ENCODE peak calls at places on chromosomes 5 and 9, in ten cellular contexts. X is breast epithelium, F is stomach, G is sigmoid colon, V is SK-N-SH, D is H1, Y is GM23338, B is transverse colon, H is vagina, J is K562. N is an unnamed sample. For H3K27me3, the result is how much of the 10 kb centered on the place peaks cover.

GRCh38 chr5:103582364-103582763 is 19.8 kb upstream of the NUDT12 start:
- DNase-seq in X (no peak), Y (peak), F (no peak), J (peak), G (no peak), V (peak), D (no peak), H (no peak), B (peak), N (no peak)

GRCh38 chr9:10396641-10397040 is 216.2 kb downstream of the PTPRD start:
- DNase-seq in G (no peak), J (no peak), Y (no peak), D (no peak), X (no peak), V (no peak), H (no peak), B (no peak), F (no peak), N (no peak)

GRCh38 chr5:50767588-50767987 is 101.2 kb downstream of the PARP8 start:
- DNase-seq in H (no peak), J (no peak), B (no peak), G (no peak), Y (no peak), F (no peak), D (no peak), X (no peak), V (no peak), N (no peak)

GRCh38 chr5:14105717-14106435 is 37.3 kb upstream of the TRIO start:
- DNase-seq in G (no peak), Y (no peak), B (no peak), X (peak), J (no peak), D (no peak), V (no peak), H (no peak), F (no peak), N (no peak)

GRCh38 chr9:111730937-111731567 is 63.7 kb downstream of the SHOC1 start:
- DNase-seq in B (no peak), H (no peak), X (no peak), V (no peak), F (no peak), G (no peak), J (no peak), D (no peak), Y (no peak), N (no peak)

GRCh38 chr5:149422429-149423286 is 43.6 kb upstream of the IL17B start:
- DNase-seq in B (peak), J (no peak), D (no peak), H (no peak), V (peak), G (peak), F (no peak), Y (peak), X (no peak), N (peak)

GRCh38 chr5:142808778-142809606 is 38.8 kb downstream of the ARHGAP26 start:
- DNase-seq in B (no peak), J (no peak), D (no peak), X (no peak), Y (no peak), G (no peak), H (no peak), F (no peak), V (peak), N (no peak)

GRCh38 chr5:154287136-154287535 is 96.6 kb downstream of the GALNT10 start:
- DNase-seq in G (no peak), V (no peak), F (peak), J (no peak), B (no peak), X (peak), D (peak), Y (peak), H (no peak), N (no peak)

GRCh38 chr9:106783121-106783520 is 79.8 kb upstream of the ZNF462 start:
- DNase-seq in V (no peak), G (no peak), B (no peak), J (no peak), D (no peak), Y (no peak), F (no peak), X (no peak), H (no peak), N (no peak)

DNA sequence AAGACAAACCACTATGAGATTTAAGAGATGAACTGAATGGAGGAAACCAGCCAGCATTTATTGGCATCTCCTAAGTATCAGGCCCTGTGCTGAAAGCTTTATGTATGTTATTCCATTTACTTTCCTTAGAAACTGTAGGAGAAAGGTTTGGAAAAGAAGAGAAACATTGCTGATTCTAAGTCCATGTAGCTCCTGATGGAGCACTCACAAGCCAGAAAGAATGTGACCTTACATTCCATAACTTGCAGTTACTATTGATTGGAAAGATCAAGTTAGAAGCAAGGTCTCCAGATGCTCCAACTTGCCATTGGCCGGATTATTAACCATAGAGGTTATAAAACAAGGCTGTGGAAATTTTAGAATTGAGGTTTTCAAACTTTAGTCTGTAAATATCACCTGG is 267.3 kb downstream of the GAS1 start:
- DNase-seq in V (no peak), J (no peak), B (no peak), Y (no peak), G (no peak), D (no peak), F (no peak), H (no peak), X (no peak), N (no peak)
- H3K27me3 ChIP-seq in V (under half), J (under half), B (under half), Y (under half), G (under half), D (under half), F (under half), H (under half), X (under half), N (under half)

GRCh38 chr5:111757582-111758283 is 739 bp upstream of the NREP start:
- DNase-seq in V (peak), B (peak), Y (peak), J (peak), X (peak), H (no peak), F (peak), D (no peak), G (peak), N (peak)
- TF ChIP-seq POLR2AphosphoS5 in V (peak), B (peak), Y (peak), J (no peak), X (peak), H (peak), F (peak), D (peak), G (peak), N (peak)

DNA sequence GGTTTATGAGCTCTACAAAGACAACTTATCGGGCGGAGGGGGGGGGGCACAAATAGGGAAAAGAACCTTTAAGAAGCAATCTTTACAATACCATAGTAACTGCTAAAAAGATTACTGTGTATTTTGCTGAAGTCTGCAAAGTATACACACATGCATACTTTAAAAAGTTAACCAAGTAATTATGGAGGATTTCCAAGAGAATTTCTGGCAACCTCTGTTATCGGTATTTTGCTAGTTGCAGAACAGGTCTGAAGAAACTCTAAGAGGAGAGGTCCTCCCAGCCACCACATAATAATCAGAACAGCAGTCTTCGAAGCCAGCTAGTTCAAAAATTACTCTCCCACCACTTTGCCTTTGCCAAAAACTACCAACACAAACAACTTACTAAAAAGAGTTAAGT is 56.1 kb downstream of the UBAP2 start:
- DNase-seq in Y (no peak), J (no peak), V (no peak), G (no peak), H (no peak), X (no peak), F (no peak), B (no peak), D (no peak), N (no peak)
- TF ChIP-seq CTCF in Y (no peak), J (no peak), V (no peak), G (no peak), H (no peak), X (no peak), F (no peak), B (no peak), D (no peak), N (no peak)

GRCh38 chr5:88665750-88666215 is 217.2 kb downstream of the MEF2C start:
- DNase-seq in Y (peak), F (no peak), B (no peak), G (no peak), H (no peak), D (no peak), V (no peak), J (no peak), X (no peak), N (no peak)
- H3K27me3 ChIP-seq in Y (half or more), F (half or more), B (half or more), G (half or more), H (under half), D (half or more), V (half or more), J (under half), X (half or more), N (half or more)

GRCh38 chr5:132410451-132411381 is 41.2 kb downstream of the SLC22A5 start:
- DNase-seq in Y (peak), J (peak), X (peak), B (peak), G (peak), V (peak), D (no peak), H (no peak), F (peak), N (peak)
- TF ChIP-seq POLR2AphosphoS5 in Y (peak), J (peak), X (peak), B (peak), G (peak), V (peak), D (peak), H (peak), F (peak), N (peak)

N was measured in spleen.